ENCODE peak calls at places on chromosomes 11 and 22, in six cellular contexts. T, C, M, Y, N and L are unnamed samples.

GRCh38 chr11:65505434-65506315 is 6.8 kb downstream of the MALAT1 start:
- DNase-seq in N (peak), T (no peak), C (peak), Y (no peak), M (peak), L (peak)

GRCh38 chr11:112087212-112087611 is 539 bp downstream of the SDHD start:
- DNase-seq in Y (no peak), N (peak), T (no peak), C (no peak), M (no peak), L (peak)

GRCh38 chr22:44486538-44486937 is 11.5 kb downstream of the RTL6 start:
- DNase-seq in N (peak), C (no peak), Y (no peak), T (no peak), M (no peak), L (no peak)

GRCh38 chr11:72230764-72231365 is 6.3 kb downstream of the INPPL1 start:
- DNase-seq in T (no peak), M (no peak), C (no peak), Y (no peak), N (no peak), L (no peak)

GRCh38 chr11:6481924-6482275 is 599 bp downstream of the TIMM10B start:
- DNase-seq in N (peak), M (no peak), Y (no peak), C (no peak), T (no peak), L (no peak)

GRCh38 chr11:3723014-3723708 is 52.0 kb upstream of the CHRNA10 start:
- DNase-seq in N (peak), T (no peak), Y (peak), C (peak), M (no peak), L (no peak)

GRCh38 chr11:134069996-134070845 is 1.3 kb downstream of the JAM3 start:
- DNase-seq in M (no peak), N (no peak), Y (no peak), C (no peak), T (no peak), L (no peak)

GRCh38 chr11:13745165-13745564 is 76.7 kb downstream of the FAR1 start:
- DNase-seq in C (no peak), Y (no peak), M (no peak), N (no peak), T (no peak), L (no peak)

GRCh38 chr11:10351768-10352641 is 47.1 kb downstream of the ADM start:
- DNase-seq in N (peak), Y (peak), M (peak), C (peak), T (peak), L (no peak)

DNA sequence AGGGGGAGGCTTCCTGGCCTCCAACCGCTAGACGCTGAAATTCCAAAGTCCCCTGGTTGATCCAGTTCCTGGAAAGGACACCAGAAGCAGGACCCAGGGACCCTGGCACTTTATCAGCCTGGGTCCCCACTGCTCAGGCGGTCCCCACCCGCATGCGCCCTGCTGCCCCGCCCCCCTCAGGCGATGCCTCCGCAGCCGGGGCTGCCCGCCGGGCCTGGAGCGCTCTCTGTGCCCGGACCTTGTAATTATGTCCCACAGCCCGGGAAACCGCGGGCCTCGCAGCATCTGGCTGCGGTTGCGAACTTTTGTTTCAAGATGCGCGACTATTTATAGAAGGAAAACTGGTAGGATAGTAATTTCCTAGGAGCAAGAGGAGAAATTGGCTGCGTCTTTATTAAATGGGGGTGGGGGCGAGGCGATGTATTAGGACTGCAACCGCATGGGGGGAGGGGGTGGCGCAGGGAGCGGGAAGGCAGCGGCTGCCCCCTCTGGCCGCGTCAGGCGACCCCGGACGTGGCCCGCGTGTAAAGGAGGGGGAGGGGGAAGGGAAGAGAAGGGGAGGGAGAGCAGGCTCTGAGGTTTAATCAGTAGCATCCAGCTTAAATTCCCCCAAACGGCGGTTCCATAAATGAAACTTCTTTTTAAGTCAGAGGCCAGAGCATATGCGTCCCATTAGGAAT is 6.1 kb downstream of the WNT7B start:
- DNase-seq in C (peak), T (no peak), Y (no peak), N (peak), M (no peak), L (no peak)
- H3K4me3 ChIP-seq in C (peak), T (peak), Y (no peak), N (peak), M (no peak), L (no peak)

GRCh38 chr22:29377979-29378378 is 10.4 kb downstream of the AP1B1 start:
- DNase-seq in M (no peak), N (no peak), C (no peak), T (no peak), Y (peak), L (no peak)

GRCh38 chr22:29370556-29370955 is 17.8 kb downstream of the AP1B1 start:
- DNase-seq in M (no peak), N (no peak), Y (no peak), C (no peak), T (no peak), L (no peak)

GRCh38 chr22:29380032-29380781 is 8.2 kb downstream of the AP1B1 start:
- DNase-seq in T (no peak), C (no peak), M (no peak), Y (no peak), N (no peak), L (no peak)

GRCh38 chr22:29379258-29379657 is 9.1 kb downstream of the AP1B1 start:
- DNase-seq in N (no peak), Y (no peak), T (no peak), M (no peak), C (no peak), L (no peak)

GRCh38 chr22:29375436-29376076 is 12.8 kb downstream of the AP1B1 start:
- DNase-seq in Y (no peak), C (peak), T (no peak), N (no peak), M (no peak), L (no peak)
- TF ChIP-seq CTCF in Y (no peak), C (no peak), T (no peak), N (no peak), M (no peak), L (no peak)

DNA sequence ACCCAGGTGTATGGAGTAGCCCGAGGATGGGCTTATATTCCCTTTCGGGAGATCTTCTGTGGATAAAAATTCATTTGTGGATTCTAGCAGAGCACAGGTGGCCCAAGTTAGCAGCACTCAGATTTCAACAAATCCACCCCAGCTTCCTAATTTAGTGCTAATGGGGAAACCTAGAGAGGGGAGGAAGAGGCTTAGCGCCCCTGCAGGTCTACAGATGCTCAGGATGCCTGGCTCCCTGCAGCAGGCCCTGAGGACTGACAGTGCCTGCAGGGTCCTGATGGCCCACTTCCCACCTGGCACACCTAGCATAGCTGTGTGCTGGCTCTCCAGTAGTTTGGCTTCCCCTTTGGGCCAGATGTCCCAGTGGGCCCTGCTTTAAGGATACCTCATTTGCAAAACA is 6.5 kb downstream of the DGAT2 start:
- DNase-seq in N (no peak), C (no peak), M (no peak), T (no peak), Y (no peak), L (no peak)
- H3K4me3 ChIP-seq in N (no peak), C (no peak), M (no peak), T (no peak), Y (no peak), L (no peak)

GRCh38 chr11:31761636-31762035 is 49.5 kb downstream of the PAX6 start:
- DNase-seq in C (no peak), N (no peak), M (no peak), T (no peak), Y (no peak), L (no peak)
- TF ChIP-seq CTCF in C (no peak), N (no peak), M (no peak), T (no peak), Y (no peak), L (no peak)

GRCh38 chr11:2529173-2529572 is 84.4 kb downstream of the KCNQ1 start:
- DNase-seq in N (no peak), T (no peak), M (peak), Y (no peak), C (no peak), L (no peak)

GRCh38 chr11:2526808-2527381 is 82.1 kb downstream of the KCNQ1 start:
- DNase-seq in Y (peak), N (no peak), C (no peak), M (peak), T (no peak), L (peak)

GRCh38 chr11:2527621-2528291 is 82.9 kb downstream of the KCNQ1 start:
- DNase-seq in N (no peak), Y (no peak), M (peak), C (no peak), T (no peak), L (no peak)

GRCh38 chr11:2529636-2530035 is 84.8 kb downstream of the KCNQ1 start:
- DNase-seq in T (no peak), M (peak), Y (no peak), C (no peak), N (no peak), L (no peak)

DNA sequence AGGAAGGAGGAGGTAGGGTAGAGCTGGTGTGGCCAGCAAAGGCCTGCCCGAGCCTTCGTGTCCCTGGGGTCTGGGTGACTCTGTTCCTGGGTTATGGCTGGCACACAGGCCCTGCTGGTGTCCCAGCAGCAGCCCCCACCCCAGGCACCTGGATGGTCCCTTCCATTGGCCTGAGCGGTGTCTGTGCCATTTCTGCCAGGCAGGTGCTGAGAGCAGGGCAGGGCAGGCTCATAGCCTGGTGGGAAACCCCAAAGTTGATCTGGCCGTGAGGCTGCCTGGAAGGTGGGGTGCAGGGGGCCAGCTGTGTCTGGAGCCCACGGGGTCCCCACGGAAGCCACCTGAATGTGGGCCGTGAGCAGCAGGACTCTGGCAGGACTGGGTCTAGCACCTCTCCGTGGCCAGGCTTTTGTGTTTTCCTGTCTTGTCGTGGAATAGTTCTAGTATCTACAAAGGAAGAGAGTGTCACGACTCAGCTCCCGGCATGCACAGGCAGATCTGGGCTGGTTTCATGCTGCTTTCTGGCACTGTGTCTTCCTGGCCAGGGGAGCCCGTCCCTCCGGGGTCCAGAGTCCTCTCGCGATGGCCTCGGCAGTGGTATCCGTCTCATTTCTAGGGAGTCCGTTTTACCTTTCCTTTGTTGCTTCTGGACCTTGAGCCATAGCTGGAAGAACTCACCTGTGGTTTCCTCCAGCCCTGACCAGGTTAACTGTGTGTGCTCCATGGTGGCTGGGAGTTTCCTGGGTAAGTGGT is 83.7 kb downstream of the KCNQ1 start:
- DNase-seq in T (no peak), N (no peak), Y (no peak), M (peak), C (no peak), L (no peak)
- H3K4me3 ChIP-seq in T (no peak), N (no peak), Y (no peak), M (no peak), C (no peak), L (no peak)

DNA sequence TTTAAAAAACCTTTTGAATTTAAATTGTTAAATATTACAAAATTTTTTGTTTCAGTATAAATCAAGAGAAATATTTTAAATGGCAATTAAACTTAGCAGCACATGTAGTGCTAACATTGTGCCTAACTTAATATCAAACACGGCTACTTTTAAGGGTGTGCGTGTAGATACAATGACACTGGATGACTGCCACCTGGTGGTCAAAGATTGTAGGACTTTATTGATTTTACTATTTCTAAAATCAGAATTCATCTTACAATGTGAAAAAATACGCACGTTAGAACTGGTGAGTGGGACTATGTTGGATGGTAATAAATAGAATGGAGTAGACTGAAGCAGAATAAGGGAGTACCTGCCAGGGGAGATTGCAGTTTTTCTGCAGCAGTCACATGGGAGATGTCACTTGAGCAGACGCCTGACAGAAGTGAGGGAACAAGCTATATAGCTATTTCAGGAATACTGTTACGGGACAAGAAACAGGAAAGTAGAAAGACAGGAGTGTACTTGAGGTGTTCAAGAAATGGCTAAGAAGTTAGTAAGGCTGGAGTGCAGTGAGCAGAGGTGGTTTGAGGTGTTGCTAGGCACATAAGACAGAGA is 52.9 kb downstream of the UVRAG start:
- DNase-seq in C (peak), Y (peak), N (peak), M (peak), T (no peak), L (peak)
- TF ChIP-seq CTCF in C (peak), Y (peak), N (peak), M (peak), T (peak), L (peak)

DNA sequence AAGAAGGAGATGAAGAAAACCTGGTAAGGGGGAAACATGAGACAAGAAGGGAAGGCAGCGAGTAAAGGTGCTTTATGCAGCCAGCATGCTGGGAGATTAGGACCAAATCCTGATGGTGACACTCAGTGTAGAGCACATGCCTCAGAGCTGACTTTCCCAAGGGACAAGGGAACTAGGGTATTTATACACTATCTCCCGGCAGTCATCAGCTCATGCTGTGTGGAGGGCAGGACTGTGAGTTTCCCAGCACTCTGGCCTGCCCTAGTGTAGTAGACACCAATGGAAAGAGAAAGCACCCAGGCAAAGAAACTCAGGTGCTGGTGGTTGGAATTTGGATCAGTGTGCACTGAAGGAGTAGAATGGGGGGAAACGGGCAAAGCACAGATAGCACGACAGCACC is 128.3 kb upstream of the CSNK2A3 start:
- DNase-seq in M (no peak), T (no peak), N (no peak), C (no peak), Y (no peak), L (no peak)
- H3K4me3 ChIP-seq in M (no peak), T (no peak), N (no peak), C (no peak), Y (no peak), L (no peak)

GRCh38 chr11:69102732-69103615 is 52.8 kb upstream of the SMIM38 start:
- DNase-seq in C (no peak), M (no peak), N (no peak), T (no peak), Y (no peak), L (no peak)
- TF ChIP-seq CTCF in C (peak), M (no peak), N (peak), T (no peak), Y (no peak), L (no peak)